ENCODE peak calls at places on chromosomes 5 and 9, in seven cellular contexts. One of them, this sample, is unnamed.

GRCh38 chr9:121607434-121608248 is 43.8 kb upstream of the DAB2IP start:
- DNase-seq in activated T-cell treated with anti-CD3 and anti-CD28 coated beads for 1 hour: no peak
- DNase-seq in ELF-1: peak; percentile 89
- DNase-seq in activated T-helper 1 cell treated with anti-CD3 and anti-CD28 coated beads, Interleukin-12 subunit alpha, Interleukin-12 subunit beta, Interleukin-2, Interleukin-4 antibody, amounts not matched to agents 30 ng/mL and 10 ng/mL and 1 ng/mL, durations not matched to agents 14 hours and 24 hours and 36 hours: no peak
- DNase-seq in NAMALWA: no peak
- DNase-seq in NCI-H1417: peak; percentile 14
- DNase-seq in iPS-NIHi11: no peak
- DNase-seq in this sample: no peak

GRCh38 chr5:17238521-17239041 is 21.1 kb downstream of the BASP1 start:
- DNase-seq in iPS-NIHi11: no peak
- DNase-seq in NCI-H1417: no peak
- DNase-seq in ELF-1: no peak
- DNase-seq in activated T-helper 1 cell treated with anti-CD3 and anti-CD28 coated beads, Interleukin-12 subunit alpha, Interleukin-12 subunit beta, Interleukin-2, Interleukin-4 antibody, amounts not matched to agents 30 ng/mL and 10 ng/mL and 1 ng/mL, durations not matched to agents 14 hours and 24 hours and 36 hours: no peak
- DNase-seq in activated T-cell treated with anti-CD3 and anti-CD28 coated beads for 1 hour: no peak
- DNase-seq in NAMALWA: no peak
- DNase-seq in this sample: no peak

GRCh38 chr5:154179846-154180710 is 10.5 kb upstream of the GALNT10 start:
- DNase-seq in ELF-1: peak; percentile 70
- DNase-seq in activated T-cell treated with anti-CD3 and anti-CD28 coated beads for 1 hour: no peak
- DNase-seq in NAMALWA: peak; percentile 76
- DNase-seq in iPS-NIHi11: peak; percentile 69
- DNase-seq in activated T-helper 1 cell treated with anti-CD3 and anti-CD28 coated beads, Interleukin-12 subunit alpha, Interleukin-12 subunit beta, Interleukin-2, Interleukin-4 antibody, amounts not matched to agents 30 ng/mL and 10 ng/mL and 1 ng/mL, durations not matched to agents 14 hours and 24 hours and 36 hours: peak; percentile 25
- DNase-seq in NCI-H1417: peak; percentile 57
- DNase-seq in this sample: no peak

GRCh38 chr5:173291722-173292658 is 36.2 kb downstream of the STC2 start:
- DNase-seq in activated T-cell treated with anti-CD3 and anti-CD28 coated beads for 1 hour: no peak
- DNase-seq in activated T-helper 1 cell treated with anti-CD3 and anti-CD28 coated beads, Interleukin-12 subunit alpha, Interleukin-12 subunit beta, Interleukin-2, Interleukin-4 antibody, amounts not matched to agents 30 ng/mL and 10 ng/mL and 1 ng/mL, durations not matched to agents 14 hours and 24 hours and 36 hours: no peak
- DNase-seq in NCI-H1417: no peak
- DNase-seq in NAMALWA: no peak
- DNase-seq in iPS-NIHi11: peak; percentile 59
- DNase-seq in ELF-1: peak; percentile 67
- DNase-seq in this sample: no peak

GRCh38 chr5:97046270-97046982 is 96.0 kb downstream of the LIX1 start:
- DNase-seq in NAMALWA: peak; percentile 49
- DNase-seq in ELF-1: no peak
- DNase-seq in activated T-cell treated with anti-CD3 and anti-CD28 coated beads for 1 hour: no peak
- DNase-seq in activated T-helper 1 cell treated with anti-CD3 and anti-CD28 coated beads, Interleukin-12 subunit alpha, Interleukin-12 subunit beta, Interleukin-2, Interleukin-4 antibody, amounts not matched to agents 30 ng/mL and 10 ng/mL and 1 ng/mL, durations not matched to agents 14 hours and 24 hours and 36 hours: no peak
- DNase-seq in iPS-NIHi11: no peak
- DNase-seq in NCI-H1417: no peak
- DNase-seq in this sample: no peak

GRCh38 chr9:137721479-137721878 is 102.7 kb downstream of the EHMT1 start:
- DNase-seq in NCI-H1417: no peak
- DNase-seq in iPS-NIHi11: no peak
- DNase-seq in activated T-cell treated with anti-CD3 and anti-CD28 coated beads for 1 hour: no peak
- DNase-seq in ELF-1: no peak
- DNase-seq in NAMALWA: no peak
- DNase-seq in activated T-helper 1 cell treated with anti-CD3 and anti-CD28 coated beads, Interleukin-12 subunit alpha, Interleukin-12 subunit beta, Interleukin-2, Interleukin-4 antibody, amounts not matched to agents 30 ng/mL and 10 ng/mL and 1 ng/mL, durations not matched to agents 14 hours and 24 hours and 36 hours: no peak
- DNase-seq in this sample: no peak

GRCh38 chr5:61308699-61309098 is 23.4 kb upstream of the ZSWIM6 start:
- DNase-seq in activated T-helper 1 cell treated with anti-CD3 and anti-CD28 coated beads, Interleukin-12 subunit alpha, Interleukin-12 subunit beta, Interleukin-2, Interleukin-4 antibody, amounts not matched to agents 30 ng/mL and 10 ng/mL and 1 ng/mL, durations not matched to agents 14 hours and 24 hours and 36 hours: no peak
- DNase-seq in iPS-NIHi11: no peak
- DNase-seq in activated T-cell treated with anti-CD3 and anti-CD28 coated beads for 1 hour: no peak
- DNase-seq in NCI-H1417: no peak
- DNase-seq in NAMALWA: no peak
- DNase-seq in ELF-1: no peak
- DNase-seq in this sample: no peak

GRCh38 chr5:91162534-91163381 is 220.4 kb downstream of the ARRDC3 start:
- DNase-seq in NCI-H1417: no peak
- DNase-seq in activated T-helper 1 cell treated with anti-CD3 and anti-CD28 coated beads, Interleukin-12 subunit alpha, Interleukin-12 subunit beta, Interleukin-2, Interleukin-4 antibody, amounts not matched to agents 30 ng/mL and 10 ng/mL and 1 ng/mL, durations not matched to agents 14 hours and 24 hours and 36 hours: peak; percentile 70
- DNase-seq in NAMALWA: no peak
- DNase-seq in activated T-cell treated with anti-CD3 and anti-CD28 coated beads for 1 hour: peak; percentile 10
- DNase-seq in iPS-NIHi11: peak; percentile 32
- DNase-seq in ELF-1: peak; percentile 77
- DNase-seq in this sample: no peak

GRCh38 chr5:59380350-59380951 is 513.1 kb downstream of the PDE4D start:
- DNase-seq in NAMALWA: peak; percentile 72
- DNase-seq in activated T-helper 1 cell treated with anti-CD3 and anti-CD28 coated beads, Interleukin-12 subunit alpha, Interleukin-12 subunit beta, Interleukin-2, Interleukin-4 antibody, amounts not matched to agents 30 ng/mL and 10 ng/mL and 1 ng/mL, durations not matched to agents 14 hours and 24 hours and 36 hours: no peak
- DNase-seq in ELF-1: no peak
- DNase-seq in iPS-NIHi11: peak; percentile 30
- DNase-seq in NCI-H1417: peak; percentile 76
- DNase-seq in activated T-cell treated with anti-CD3 and anti-CD28 coated beads for 1 hour: no peak
- DNase-seq in this sample: no peak

This sample was measured in CD4-positive, alpha-beta T cell.